ENCODE peak calls at places on chromosomes 13 and 19, in eight cellular contexts. O is thoracic aorta; N is cardiac muscle cell; L is breast epithelium; J is HepG2; Y is upper lobe of left lung; H is CD8-positive, alpha-beta memory T cell; S is psoas muscle. V is an unnamed sample. For H3K4me1, the result is how much of the 10 kb centered on the place peaks cover.

GRCh38 chr13:32881792-32882175 is 134.4 kb upstream of the KL start:
- DNase-seq in L (no peak), Y (no peak), J (no peak), O (no peak), N (no peak), S (no peak), H (no peak), V (no peak)

GRCh38 chr19:802497-802887 is 5.2 kb downstream of the PTBP1 start:
- DNase-seq in J (no peak), Y (no peak), L (no peak), N (no peak), H (no peak), S (peak), O (no peak), V (peak)

GRCh38 chr19:46515879-46516350 is 20.2 kb upstream of the PNMA8B start:
- DNase-seq in L (no peak), O (no peak), S (no peak), Y (no peak), H (peak), N (peak), J (peak), V (no peak)

GRCh38 chr19:15196683-15197005 is 4.2 kb downstream of the NOTCH3 start:
- DNase-seq in Y (no peak), J (no peak), L (no peak), S (no peak), O (no peak), N (no peak), H (no peak), V (no peak)

GRCh38 chr13:81986308-81986707 is 1645.4 kb upstream of the SPRY2 start:
- DNase-seq in O (no peak), S (no peak), H (no peak), J (no peak), N (no peak), L (no peak), Y (no peak), V (no peak)

GRCh38 chr19:2010135-2010668 is 5.3 kb downstream of the BTBD2 start:
- DNase-seq in Y (peak), J (no peak), O (no peak), L (no peak), N (no peak), S (no peak), H (no peak), V (no peak)

GRCh38 chr13:23610187-23610576 is 40.0 kb downstream of the TNFRSF19 start:
- DNase-seq in J (peak), H (no peak), L (no peak), O (no peak), S (no peak), Y (no peak), N (no peak), V (peak)

GRCh38 chr19:6352381-6353165 is 8.8 kb upstream of the CLPP start:
- DNase-seq in H (no peak), N (no peak), Y (no peak), J (no peak), S (no peak), O (no peak), L (no peak), V (no peak)

GRCh38 chr13:60398949-60399589 is 2.0 kb downstream of the TDRD3 start:
- DNase-seq in H (no peak), S (no peak), N (peak), J (no peak), L (no peak), O (no peak), Y (no peak), V (no peak)

DNA sequence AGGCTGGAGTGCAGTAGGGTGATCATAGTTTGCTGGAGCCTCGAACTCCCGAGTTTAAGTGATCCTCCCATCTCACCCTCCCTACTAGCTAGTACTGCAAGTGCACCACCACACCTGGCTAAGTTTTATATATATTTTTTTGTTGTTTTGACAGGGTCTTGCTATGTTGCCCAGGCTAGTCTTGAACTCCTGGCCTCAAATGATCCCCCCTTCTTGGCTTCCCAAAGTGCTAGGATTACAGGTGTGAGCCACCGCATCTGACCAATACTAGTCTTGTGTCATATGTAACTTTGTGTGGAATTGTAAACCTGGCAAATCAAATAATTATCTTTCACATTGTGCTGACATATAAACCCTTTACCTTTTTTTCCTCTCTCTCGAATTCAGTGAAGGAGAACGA is 10.2 kb downstream of the HNRNPM start:
- DNase-seq in L (no peak), J (no peak), Y (no peak), H (no peak), O (no peak), S (no peak), N (no peak), V (no peak)
- H3K4me1 ChIP-seq in L (under half), J (half or more), Y (half or more), H (half or more), O (under half), S (half or more), N (under half), V (under half)

GRCh38 chr13:34085199-34085598 is 267.2 kb downstream of the RFC3 start:
- DNase-seq in S (no peak), H (no peak), J (no peak), O (no peak), N (no peak), L (no peak), Y (no peak), V (no peak)
- H3K4me1 ChIP-seq in S (under half), H (under half), J (under half), O (under half), N (under half), L (under half), Y (under half), V (under half)

GRCh38 chr19:38894968-38895367 is 4.5 kb downstream of the SIRT2 start:
- DNase-seq in O (no peak), H (no peak), N (no peak), J (no peak), Y (no peak), S (no peak), L (no peak), V (no peak)

GRCh38 chr19:38893341-38893771 is 6.1 kb downstream of the SIRT2 start:
- DNase-seq in L (no peak), J (no peak), Y (no peak), N (no peak), H (no peak), O (no peak), S (no peak), V (no peak)

GRCh38 chr19:38891791-38892190 is 7.6 kb downstream of the SIRT2 start:
- DNase-seq in L (no peak), S (no peak), Y (no peak), O (no peak), J (no peak), N (no peak), H (no peak), V (peak)

GRCh38 chr19:38890686-38891085 is 8.7 kb downstream of the SIRT2 start:
- DNase-seq in O (no peak), Y (no peak), H (no peak), L (no peak), J (no peak), N (no peak), S (peak), V (peak)

GRCh38 chr19:38892841-38893240 is 6.6 kb downstream of the SIRT2 start:
- DNase-seq in O (no peak), N (no peak), S (no peak), L (no peak), Y (no peak), J (no peak), H (no peak), V (no peak)
- H3K4me1 ChIP-seq in O (under half), N (under half), S (half or more), L (under half), Y (under half), J (under half), H (under half), V (under half)

DNA sequence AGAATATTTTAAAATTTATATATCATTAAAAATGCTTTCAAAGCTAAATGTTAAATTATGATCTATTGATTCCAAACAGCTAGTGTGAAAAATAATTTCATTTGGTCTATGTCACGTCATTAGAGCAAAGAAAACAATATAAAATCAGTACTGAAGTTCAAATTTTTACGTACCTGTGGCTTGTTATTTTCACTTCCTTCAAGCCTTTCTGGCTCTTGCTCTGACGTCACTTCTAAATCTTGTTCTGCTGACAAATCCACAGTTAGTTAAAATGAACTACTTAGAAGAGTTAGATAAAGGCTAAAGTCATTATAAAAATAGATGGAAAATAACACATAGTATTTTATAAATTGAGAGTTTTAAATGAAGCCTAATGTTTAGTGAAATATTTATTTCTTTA is 147.7 kb upstream of the TUBA3C start:
- DNase-seq in Y (no peak), N (no peak), O (no peak), H (no peak), L (no peak), S (no peak), J (no peak), V (no peak)
- H3K4me1 ChIP-seq in Y (under half), N (under half), O (under half), H (under half), L (under half), S (under half), J (under half), V (under half)

DNA sequence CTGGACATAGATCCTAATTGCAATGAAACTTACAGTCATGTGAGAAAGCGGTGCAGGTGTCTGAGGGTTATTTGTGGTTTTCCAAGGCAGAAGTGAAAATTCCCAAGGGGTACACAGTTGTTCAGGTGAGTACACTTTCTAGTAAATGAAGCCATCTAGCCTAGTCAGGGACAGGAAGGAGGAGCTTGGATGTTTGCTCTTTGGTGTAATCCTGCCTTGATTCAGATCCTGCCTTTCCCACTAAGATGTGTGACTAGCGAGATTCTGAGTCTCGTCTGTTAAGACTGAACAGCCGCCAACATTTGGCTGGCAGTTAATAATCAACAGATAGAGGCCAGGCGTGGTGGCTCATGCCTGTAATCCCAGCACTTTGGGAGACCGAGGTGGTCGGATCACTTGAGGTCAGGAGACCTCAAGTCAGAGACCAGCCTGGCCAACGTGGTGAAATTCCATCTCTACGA is 2.5 kb downstream of the RPS9 start:
- DNase-seq in N (no peak), H (no peak), Y (no peak), S (no peak), L (no peak), J (peak), O (no peak), V (no peak)
- H3K4me1 ChIP-seq in N (under half), H (half or more), Y (half or more), S (half or more), L (under half), J (half or more), O (under half), V (under half)